ENCODE peak calls at places on chromosomes 1 and 21, in five cellular contexts. M, Q, W, R and E are unnamed samples.

GRCh38 chr21:14545906-14546480 is at the start of gene SAMSN1:
- DNase-seq in M (no peak), Q (no peak), W (no peak), R (no peak), E (no peak)

GRCh38 chr1:115495111-115495510 is 146.7 kb upstream of the VANGL1 start:
- DNase-seq in M (no peak), Q (no peak), W (no peak), R (no peak), E (no peak)

GRCh38 chr1:7552402-7552801 is 218.7 kb upstream of the VAMP3 start:
- DNase-seq in M (no peak), Q (no peak), W (no peak), R (no peak), E (no peak)

GRCh38 chr1:185895208-185895900 is 161.2 kb downstream of the HMCN1 start:
- DNase-seq in M (no peak), Q (no peak), W (no peak), R (no peak), E (no peak)

GRCh38 chr1:80892452-80892995 is 908.2 kb upstream of the ADGRL2 start:
- DNase-seq in M (no peak), Q (no peak), W (no peak), R (no peak), E (no peak)

GRCh38 chr1:2629627-2630497 is 3.0 kb downstream of the MMEL1 start:
- DNase-seq in M (no peak), Q (no peak), W (peak; percentile 50), R (no peak), E (no peak)

GRCh38 chr21:14773777-14774345 is 227.7 kb upstream of the SAMSN1 start:
- DNase-seq in M (peak; percentile 66), Q (no peak), W (no peak), R (peak; percentile 30), E (no peak)

GRCh38 chr1:116826818-116827606 is 72.8 kb downstream of the CD2 start:
- DNase-seq in M (no peak), Q (no peak), W (no peak), R (peak; percentile 7), E (peak; percentile 80)

GRCh38 chr1:112614460-112615065 is 4.4 kb downstream of the ST7L start:
- DNase-seq in M (no peak), Q (no peak), W (no peak), R (no peak), E (no peak)

GRCh38 chr1:119659628-119660027 is 11.6 kb upstream of the ZNF697 start:
- DNase-seq in M (no peak), Q (no peak), W (no peak), R (no peak), E (no peak)

GRCh38 chr1:239976130-239976968 is 115.3 kb upstream of the FMN2 start:
- DNase-seq in M (peak; percentile 43), Q (peak; percentile 44), W (no peak), R (peak; percentile 35), E (no peak)

GRCh38 chr1:41917835-41918449 is 780 bp downstream of the HIVEP3 start:
- DNase-seq in M (no peak), Q (peak; percentile 42), W (peak; percentile 83), R (no peak), E (peak; percentile 37)

GRCh38 chr1:67883069-67883468 is 49.8 kb upstream of the GNG12 start:
- DNase-seq in M (no peak), Q (peak; percentile 53), W (no peak), R (no peak), E (no peak)

GRCh38 chr21:19995253-19995652 is 1003.0 kb upstream of the NCAM2 start:
- DNase-seq in M (no peak), Q (no peak), W (no peak), R (no peak), E (no peak)

GRCh38 chr21:42433946-42434551 is 30.3 kb downstream of the UBASH3A start:
- DNase-seq in M (no peak), Q (peak; percentile 71), W (no peak), R (no peak), E (no peak)

GRCh38 chr1:158552296-158552695 is 1.9 kb downstream of the OR6Y1 start:
- DNase-seq in M (no peak), Q (no peak), W (no peak), R (no peak), E (no peak)

GRCh38 chr1:183812686-183813569 is 8.0 kb downstream of the RGL1 start:
- DNase-seq in M (peak; percentile 47), Q (no peak), W (peak; percentile 62), R (peak; percentile 82), E (no peak)

GRCh38 chr1:236130372-236130771 is 12.0 kb upstream of the GPR137B start:
- DNase-seq in M (no peak), Q (no peak), W (no peak), R (no peak), E (no peak)

GRCh38 chr1:27724961-27725373 is 794 bp upstream of the FAM76A start:
- DNase-seq in M (peak; percentile 21), Q (no peak), W (no peak), R (peak; percentile 68), E (no peak)

GRCh38 chr1:84688461-84689061 is 1.7 kb downstream of the SSX2IP start:
- DNase-seq in M (no peak), Q (no peak), W (no peak), R (no peak), E (no peak)

GRCh38 chr1:222441006-222441620 is 106.8 kb downstream of the HHIPL2 start:
- DNase-seq in M (no peak), Q (no peak), W (no peak), R (no peak), E (no peak)

GRCh38 chr21:14862794-14863720 is 201.7 kb downstream of the NRIP1 start:
- DNase-seq in M (no peak), Q (no peak), W (no peak), R (peak; percentile 13), E (no peak)

GRCh38 chr1:27787895-27788294 is 14.9 kb downstream of the STX12 start:
- DNase-seq in M (no peak), Q (no peak), W (no peak), R (no peak), E (no peak)

GRCh38 chr1:226425431-226426031 is 17.6 kb upstream of the PARP1 start:
- DNase-seq in M (no peak), Q (no peak), W (no peak), R (no peak), E (no peak)

GRCh38 chr1:145964328-145965118 is at the start of the genes ANKRD34A and POLR3GL:
- DNase-seq in M (peak; percentile 98), Q (peak; percentile 92), W (peak; percentile 97), R (peak; percentile 92), E (peak; percentile 85)

GRCh38 chr21:34921151-34921550 is 128.0 kb downstream of the RUNX1 start:
- DNase-seq in M (no peak), Q (no peak), W (no peak), R (no peak), E (no peak)

GRCh38 chr1:181013144-181013543 is 9.5 kb downstream of the STX6 start:
- DNase-seq in M (no peak), Q (no peak), W (no peak), R (peak; percentile 64), E (no peak)

GRCh38 chr21:26207021-26207420 is 36.5 kb upstream of the APP start:
- DNase-seq in M (no peak), Q (no peak), W (no peak), R (no peak), E (no peak)

GRCh38 chr21:44566403-44566802 is 7.1 kb upstream of the KRTAP10-4 start:
- DNase-seq in M (no peak), Q (no peak), W (no peak), R (no peak), E (no peak)

GRCh38 chr21:46295177-46295711 is 9.1 kb downstream of the YBEY start:
- DNase-seq in M (no peak), Q (no peak), W (no peak), R (peak; percentile 39), E (no peak)
- H3K4me3 ChIP-seq in M (no peak overlapping the region), Q (no peak overlapping the region), W (no peak overlapping the region), R (peak overlapping the region; percentile 49), E (no peak overlapping the region)

GRCh38 chr1:230292739-230293720 is 133.1 kb downstream of the PGBD5 start:
- DNase-seq in M (peak; percentile 10), Q (no peak), W (no peak), R (no peak), E (no peak)
- TF ChIP-seq CTCF in M (no peak), Q (no peak), W (no peak), R (no peak), E (no peak)

DNA sequence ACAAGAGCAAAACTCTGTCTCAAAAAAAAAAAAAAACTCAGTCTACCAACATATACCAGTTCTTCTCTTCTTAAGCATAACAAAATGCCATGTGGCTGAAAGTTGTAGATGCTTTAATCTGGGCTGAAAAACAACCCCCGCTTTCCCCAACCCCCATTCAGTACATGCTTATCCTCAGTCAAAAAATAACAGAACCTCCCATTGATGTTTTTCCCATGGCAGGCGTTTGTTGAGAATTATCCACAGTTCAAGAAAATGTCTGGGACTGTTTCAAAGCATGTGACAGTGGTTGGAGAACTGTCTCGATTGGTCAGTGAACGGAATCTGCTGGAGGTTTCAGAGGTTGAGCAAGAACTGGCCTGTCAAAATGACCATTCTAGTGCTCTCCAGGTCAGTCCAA is 14.9 kb downstream of the VPS45 start:
- DNase-seq in M (no peak), Q (no peak), W (no peak), R (no peak), E (no peak)
- H3K36me3 ChIP-seq in M (peaks cover 56% of the 10 kb centered on the region), Q (peaks cover 34% of the 10 kb centered on the region), W (no peaks in the 10 kb centered on the region), R (peaks cover 40% of the 10 kb centered on the region), E (peaks cover 1% of the 10 kb centered on the region)

GRCh38 chr1:20150969-20151368 is 11.8 kb downstream of the PLA2G2F start:
- DNase-seq in M (no peak), Q (no peak), W (no peak), R (no peak), E (no peak)

GRCh38 chr1:20152599-20152930 is 13.4 kb downstream of the PLA2G2F start:
- DNase-seq in M (no peak), Q (no peak), W (no peak), R (no peak), E (no peak)

GRCh38 chr1:20153000-20153418 is 13.9 kb downstream of the PLA2G2F start:
- DNase-seq in M (peak; percentile 53), Q (peak; percentile 77), W (no peak), R (no peak), E (no peak)

GRCh38 chr1:20151906-20152598 is 12.9 kb downstream of the PLA2G2F start:
- DNase-seq in M (peak; percentile 74), Q (peak; percentile 63), W (peak; percentile 91), R (peak; percentile 60), E (peak; percentile 68)

GRCh38 chr1:20154306-20154831 is 15.2 kb downstream of the PLA2G2F start:
- DNase-seq in M (no peak), Q (peak; percentile 59), W (no peak), R (no peak), E (no peak)
- H3K4me3 ChIP-seq in M (no peak overlapping the region), Q (peak overlapping the region; percentile 93), W (no peak overlapping the region), R (peak overlapping the region; percentile 39), E (no peak overlapping the region)

GRCh38 chr1:10561955-10562354 is 87.2 kb downstream of the PEX14 start:
- DNase-seq in M (no peak), Q (no peak), W (no peak), R (no peak), E (no peak)
- TF ChIP-seq CTCF in M (no peak), Q (no peak), W (no peak), R (no peak), E (peak; percentile 29)